ENCODE peak calls at places on chromosome 12, in four cellular contexts. H is stimulated activated CD8-positive, alpha-beta memory T cell treated with anti-CD3 and anti-CD28 coated beads, Interleukin-7, amount 100 ng/mL, for 24 hours; T is ecto neural progenitor cell; M is HEK293T. U is an unnamed sample.

GRCh38 chr12:4910502-4911315 is 1.0 kb downstream of the KCNA1 start:
- DNase-seq in H (no peak), M (no peak), T (peak), U (peak)

GRCh38 chr12:64147011-64147671 is 75.0 kb downstream of the KICS2 start:
- DNase-seq in T (no peak), M (no peak), H (no peak), U (no peak)

GRCh38 chr12:105047303-105047702 is 37.0 kb downstream of the ALDH1L2 start:
- DNase-seq in T (no peak), M (no peak), H (no peak), U (no peak)

GRCh38 chr12:68349083-68349700 is 17.0 kb upstream of the MDM1 start:
- DNase-seq in H (no peak), M (no peak), T (no peak), U (no peak)

GRCh38 chr12:30847259-30847658 is 79.3 kb upstream of the TSPAN11 start:
- DNase-seq in T (no peak), H (no peak), M (no peak), U (peak)

GRCh38 chr12:132153501-132154340 is 9.5 kb downstream of the NOC4L start:
- DNase-seq in T (peak), H (no peak), M (peak), U (peak)

GRCh38 chr12:7075518-7075917 is 15.0 kb downstream of the C1S start:
- DNase-seq in T (no peak), H (no peak), M (no peak), U (no peak)

GRCh38 chr12:132393245-132393795 is 63.9 kb upstream of the GALNT9 start:
- DNase-seq in M (no peak), T (no peak), H (no peak), U (no peak)

GRCh38 chr12:48197967-48198618 is 5.0 kb downstream of the OR10AD1 start:
- DNase-seq in M (peak), T (peak), H (peak), U (peak)

GRCh38 chr12:25040593-25040992 is 91.7 kb upstream of the BCAT1 start:
- DNase-seq in M (no peak), T (no peak), H (no peak), U (no peak)

GRCh38 chr12:4579305-4580097 is 17.5 kb downstream of the DYRK4 start:
- DNase-seq in T (peak), H (no peak), M (no peak), U (peak)

GRCh38 chr12:72380441-72380840 is 108.3 kb downstream of the TRHDE start:
- DNase-seq in T (no peak), M (no peak), H (no peak), U (no peak)

GRCh38 chr12:39157696-39158342 is 252.4 kb upstream of the CPNE8 start:
- DNase-seq in H (no peak), M (no peak), T (no peak), U (no peak)

GRCh38 chr12:111462134-111462821 is 56.6 kb downstream of the SH2B3 start:
- DNase-seq in T (no peak), M (no peak), H (no peak), U (no peak)

GRCh38 chr12:42094277-42094676 is 50.4 kb downstream of the GXYLT1 start:
- DNase-seq in M (no peak), H (no peak), T (no peak), U (peak)

GRCh38 chr12:41515953-41516352 is 327.8 kb downstream of the PDZRN4 start:
- DNase-seq in T (no peak), H (no peak), M (no peak), U (no peak)

GRCh38 chr12:55713721-55714120 is 2.1 kb upstream of the BLOC1S1 start:
- DNase-seq in H (no peak), T (no peak), M (no peak), U (no peak)

GRCh38 chr12:123714302-123714627 is 2.1 kb downstream of the ATP6V0A2 start:
- DNase-seq in M (no peak), T (no peak), H (no peak), U (peak)

GRCh38 chr12:96425321-96425720 is 25.1 kb upstream of the CDK17 start:
- DNase-seq in M (no peak), H (no peak), T (no peak), U (peak)

GRCh38 chr12:122090759-122091535 is 12.4 kb downstream of the MLXIP start:
- DNase-seq in M (no peak), T (no peak), H (no peak), U (no peak)

GRCh38 chr12:91347686-91348085 is 165.1 kb upstream of the DCN start:
- DNase-seq in M (no peak), H (no peak), T (no peak), U (no peak)

GRCh38 chr12:40945772-40946171 is 242.3 kb upstream of the PDZRN4 start:
- DNase-seq in H (no peak), T (no peak), M (no peak), U (no peak)

GRCh38 chr12:110046451-110047187 is 1.7 kb downstream of the C12orf76 start:
- DNase-seq in M (no peak), T (no peak), H (no peak), U (no peak)

GRCh38 chr12:24997970-24998582 is 49.2 kb upstream of the BCAT1 start:
- DNase-seq in M (no peak), H (no peak), T (no peak), U (peak)

GRCh38 chr12:89067436-89067835 is 284.9 kb downstream of the DUSP6 start:
- DNase-seq in T (no peak), H (no peak), M (no peak), U (no peak)

GRCh38 chr12:78863482-78864427 is 819 bp upstream of the SYT1 start:
- DNase-seq in M (peak), H (no peak), T (peak), U (peak)

GRCh38 chr12:89552376-89552775 is 26.5 kb upstream of the POC1B start:
- DNase-seq in T (no peak), H (no peak), M (no peak), U (no peak)

GRCh38 chr12:2959194-2959507 is at the start of gene TEAD4:
- DNase-seq in M (peak), H (no peak), T (peak), U (no peak)

GRCh38 chr12:66103011-66103913 is 27.3 kb downstream of the LLPH start:
- DNase-seq in M (no peak), T (no peak), H (no peak), U (peak)

GRCh38 chr12:79678306-79678705 is 12.5 kb downstream of the PAWR start:
- DNase-seq in H (no peak), M (no peak), T (no peak), U (no peak)

U was measured in activated naive CD4-positive, alpha-beta T cell treated with anti-CD3 and anti-CD28 coated beads for 36 hours.